ENCODE peak calls at places on chromosome 19, in six cellular contexts. V is thoracic aorta, X is ascending aorta, Y is left lung, T is cardiac muscle cell, C is sigmoid colon. H is an unnamed sample.

GRCh38 chr19:34430738-34431625 is 2.8 kb downstream of the UBA2 start:
- DNase-seq in X (no peak), C (no peak), T (peak; percentile 68), Y (no peak), V (no peak), H (no peak)

GRCh38 chr19:15398501-15399233 is 19.1 kb upstream of the AKAP8 start:
- DNase-seq in T (no peak), Y (peak; percentile 73), V (no peak), X (no peak), C (peak; percentile 64), H (no peak)

GRCh38 chr19:49614096-49614857 is 23.3 kb downstream of the PRR12 start:
- DNase-seq in T (peak; percentile 68), V (no peak), Y (peak; percentile 71), C (no peak), X (no peak), H (no peak)

GRCh38 chr19:48991823-48992570 is 1.1 kb downstream of the GYS1 start:
- DNase-seq in T (peak; percentile 86), V (peak; percentile 68), C (peak; percentile 88), Y (no peak), X (no peak), H (peak; percentile 63)

GRCh38 chr19:41691268-41691970 is 3.3 kb upstream of the CEACAM7 start:
- DNase-seq in Y (no peak), C (no peak), X (no peak), T (peak; percentile 12), V (no peak), H (no peak)

GRCh38 chr19:51010066-51010795 is 8.8 kb upstream of the KLK8 start:
- DNase-seq in X (no peak), V (no peak), T (no peak), Y (no peak), C (peak; percentile 20), H (no peak)

GRCh38 chr19:13887039-13887438 is 10.1 kb downstream of the NANOS3 start:
- DNase-seq in V (no peak), C (no peak), Y (no peak), T (no peak), X (no peak), H (no peak)

GRCh38 chr19:32129141-32129540 is 216.3 kb upstream of the ZNF507 start:
- DNase-seq in T (no peak), V (no peak), C (no peak), Y (no peak), X (no peak), H (no peak)

GRCh38 chr19:3670258-3670795 is 29.9 kb downstream of the PIP5K1C start:
- DNase-seq in X (peak; percentile 83), Y (no peak), C (peak; percentile 98), T (peak; percentile 95), V (peak; percentile 76), H (peak; percentile 81)

GRCh38 chr19:36460046-36460445 is 29.3 kb downstream of the ZNF566 start:
- DNase-seq in X (no peak), V (no peak), Y (no peak), C (no peak), T (no peak), H (no peak)

GRCh38 chr19:2089001-2089711 is 7.0 kb downstream of the MOB3A start:
- DNase-seq in C (no peak), Y (no peak), T (no peak), X (no peak), V (no peak), H (no peak)

GRCh38 chr19:10344780-10345179 is 5.4 kb upstream of the ICAM3 start:
- DNase-seq in T (no peak), V (no peak), C (no peak), Y (no peak), X (no peak), H (no peak)

GRCh38 chr19:31160346-31160926 is 188.8 kb downstream of the TSHZ3 start:
- DNase-seq in T (no peak), X (no peak), V (no peak), C (no peak), Y (no peak), H (no peak)

GRCh38 chr19:17243854-17244617 is 1.7 kb downstream of the NR2F6 start:
- DNase-seq in C (no peak), Y (no peak), T (peak; percentile 54), V (no peak), X (no peak), H (peak; percentile 75)

GRCh38 chr19:3408996-3409345 is 42.6 kb downstream of the NFIC start:
- DNase-seq in Y (no peak), X (no peak), T (no peak), V (no peak), C (no peak), H (no peak)

GRCh38 chr19:41859213-41859617 is 840 bp upstream of the RPS19 start:
- DNase-seq in X (no peak), V (no peak), Y (no peak), C (no peak), T (no peak), H (no peak)

GRCh38 chr19:9407827-9408226 is 27.5 kb downstream of the ZNF266 start:
- DNase-seq in Y (no peak), T (no peak), X (no peak), C (no peak), V (no peak), H (no peak)

GRCh38 chr19:5046339-5047039 is 77.6 kb downstream of the KDM4B start:
- DNase-seq in T (no peak), X (no peak), C (no peak), Y (peak; percentile 81), V (no peak), H (no peak)

DNA sequence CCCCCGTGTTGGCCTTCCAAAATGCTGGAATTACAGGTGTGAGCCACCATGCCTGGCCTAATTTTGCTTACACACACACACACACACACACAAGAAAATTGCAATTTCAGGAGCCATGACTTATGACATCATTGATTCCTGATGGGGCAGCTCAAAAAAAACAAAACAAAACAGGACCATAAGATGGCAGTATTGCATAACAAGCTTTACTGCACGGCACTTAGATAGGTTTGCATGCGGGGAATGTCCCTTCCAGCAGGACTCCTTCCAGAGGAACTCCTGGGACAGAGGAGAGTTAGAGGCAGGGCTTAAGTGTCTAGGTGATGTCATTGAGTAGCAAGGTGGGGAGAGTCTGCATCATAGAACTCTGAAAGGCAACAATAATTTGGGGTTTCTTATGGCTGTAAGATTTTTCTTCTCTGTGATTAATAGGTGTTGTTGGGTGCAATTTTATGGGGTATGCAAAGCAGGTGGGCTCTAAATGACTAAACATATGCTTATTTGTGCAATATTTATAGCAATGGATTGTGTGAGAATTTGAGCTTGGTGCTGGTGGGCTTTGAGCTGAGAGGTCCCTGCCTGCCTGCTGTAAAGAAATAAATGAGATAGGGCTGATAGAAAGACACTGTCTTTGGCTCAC is 9.0 kb upstream of the ACSBG2 start:
- DNase-seq in V (no peak), T (peak; percentile 78), C (no peak), Y (no peak), X (no peak), H (no peak)
- TF ChIP-seq CTCF in V (no peak), T (peak; percentile 38), C (no peak), Y (peak; percentile 14), X (no peak), H (peak; percentile 27)

DNA sequence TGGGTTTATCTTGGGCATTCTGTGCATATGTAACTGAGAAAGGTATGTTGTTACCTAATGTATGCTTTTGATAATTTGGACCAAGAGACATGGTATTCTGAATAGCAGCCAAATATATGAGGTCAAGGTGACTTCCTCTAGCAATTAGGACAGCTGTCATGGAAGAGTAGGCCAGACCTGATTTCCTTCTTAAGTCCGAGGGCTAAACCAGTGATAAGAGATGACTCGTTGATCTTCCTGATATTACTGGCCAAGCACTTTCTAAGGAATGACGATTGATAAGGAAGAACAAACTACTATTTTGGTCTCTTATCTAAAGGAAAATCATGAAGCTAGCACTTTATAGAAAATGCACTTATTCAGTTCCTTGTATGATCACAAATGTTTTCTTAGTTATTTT is 42.7 kb downstream of the ARHGAP35 start:
- DNase-seq in Y (no peak), C (no peak), X (no peak), V (no peak), T (no peak), H (no peak)
- H3K4me1 ChIP-seq in Y (peaks cover 45% of the 10 kb centered on the region), C (peaks cover 59% of the 10 kb centered on the region), X (no peaks in the 10 kb centered on the region), V (peaks cover 53% of the 10 kb centered on the region), T (peaks cover 44% of the 10 kb centered on the region), H (peaks cover 92% of the 10 kb centered on the region)

GRCh38 chr19:862529-863304 is 3.3 kb downstream of the CFD start:
- DNase-seq in Y (peak; percentile 89), C (no peak), V (no peak), X (no peak), T (peak; percentile 61), H (no peak)

GRCh38 chr19:861099-861755 is 1.8 kb downstream of the CFD start:
- DNase-seq in V (no peak), T (no peak), C (no peak), X (no peak), Y (no peak), H (no peak)

GRCh38 chr19:858868-859843 is at the start of gene CFD:
- DNase-seq in T (no peak), C (peak; percentile 89), Y (peak; percentile 89), X (peak; percentile 38), V (no peak), H (peak; percentile 79)

GRCh38 chr19:861756-862528 is 2.5 kb downstream of the CFD start:
- DNase-seq in C (no peak), T (no peak), V (no peak), X (no peak), Y (peak; percentile 88), H (no peak)

GRCh38 chr19:860481-861098 is 1.1 kb downstream of the CFD start:
- DNase-seq in C (peak; percentile 89), X (no peak), Y (peak; percentile 86), T (peak; percentile 76), V (no peak), H (peak; percentile 76)
- TF ChIP-seq CTCF in C (no peak), X (no peak), Y (no peak), T (peak; percentile 18), V (no peak), H (peak; percentile 33)

GRCh38 chr19:45503909-45504308 is 3.4 kb upstream of the VASP start:
- DNase-seq in T (no peak), X (no peak), C (no peak), V (no peak), Y (no peak), H (no peak)

GRCh38 chr19:45498411-45499195 is at the start of gene PPM1N:
- DNase-seq in X (no peak), Y (peak; percentile 88), T (peak; percentile 34), C (no peak), V (no peak), H (no peak)

GRCh38 chr19:45499196-45500180 is 1.2 kb downstream of the PPM1N start:
- DNase-seq in Y (peak; percentile 91), X (no peak), V (no peak), C (no peak), T (peak; percentile 46), H (no peak)

GRCh38 chr19:45500918-45501729 is 2.9 kb downstream of the PPM1N start:
- DNase-seq in C (no peak), Y (no peak), T (no peak), V (no peak), X (no peak), H (no peak)

DNA sequence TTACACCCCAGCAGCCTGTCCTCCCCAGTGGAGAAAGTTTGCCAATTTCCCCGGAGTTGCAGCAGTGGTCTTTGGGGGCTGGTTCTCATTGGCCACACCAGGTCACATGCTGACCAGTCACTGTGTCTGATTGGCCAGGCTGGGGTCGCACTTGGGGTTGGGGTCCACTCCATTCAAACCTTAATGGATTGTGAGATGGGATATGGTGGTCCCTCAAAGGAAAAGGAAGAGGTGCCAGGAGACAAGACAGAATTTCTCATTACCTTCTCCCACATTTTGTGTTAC is 3.4 kb downstream of the PPM1N start:
- DNase-seq in V (no peak), T (no peak), X (no peak), Y (no peak), C (no peak), H (no peak)
- H3K4me1 ChIP-seq in V (peaks cover 26% of the 10 kb centered on the region), T (no peaks in the 10 kb centered on the region), X (peaks cover 3% of the 10 kb centered on the region), Y (peaks cover 17% of the 10 kb centered on the region), C (peaks cover 28% of the 10 kb centered on the region), H (peaks cover 32% of the 10 kb centered on the region)